ENCODE peak calls at places on chromosome 9, in six cellular contexts. W is A673, I is heart left ventricle, M is RWPE2, A is left lung, R is sigmoid colon. B is an unnamed sample.

GRCh38 chr9:135677641-135678168 is 14.6 kb downstream of the LCN9 start:
- DNase-seq in W (no peak), I (no peak), M (no peak), A (no peak), R (no peak), B (no peak)

GRCh38 chr9:88322906-88323566 is 65.2 kb upstream of the SPIN1 start:
- DNase-seq in W (no peak), I (no peak), M (no peak), A (no peak), R (peak), B (no peak)

GRCh38 chr9:15220658-15221310 is 86.2 kb downstream of the TTC39B start:
- DNase-seq in W (no peak), I (no peak), M (no peak), A (no peak), R (no peak), B (no peak)

GRCh38 chr9:113581865-113582697 is 118.6 kb downstream of the RGS3 start:
- DNase-seq in W (no peak), I (peak), M (no peak), A (peak), R (peak), B (peak)

GRCh38 chr9:26216702-26217101 is 538.5 kb upstream of the TUSC1 start:
- DNase-seq in W (no peak), I (no peak), M (no peak), A (no peak), R (no peak), B (no peak)

GRCh38 chr9:84874583-84874982 is 205.1 kb downstream of the NTRK2 start:
- DNase-seq in W (no peak), I (no peak), M (no peak), A (no peak), R (no peak), B (no peak)

GRCh38 chr9:82957526-82958379 is 105.2 kb downstream of the RASEF start:
- DNase-seq in W (no peak), I (no peak), M (no peak), A (no peak), R (no peak), B (no peak)

GRCh38 chr9:72905514-72906480 is 47.1 kb downstream of the ALDH1A1 start:
- DNase-seq in W (no peak), I (no peak), M (no peak), A (no peak), R (no peak), B (no peak)

GRCh38 chr9:124752967-124753366 is 18.1 kb downstream of the NR6A1 start:
- DNase-seq in W (no peak), I (no peak), M (no peak), A (no peak), R (no peak), B (no peak)

GRCh38 chr9:22425551-22425950 is 21.1 kb upstream of the DMRTA1 start:
- DNase-seq in W (no peak), I (no peak), M (no peak), A (no peak), R (no peak), B (no peak)

GRCh38 chr9:74494490-74494889 is 2.6 kb upstream of the RORB start:
- DNase-seq in W (no peak), I (no peak), M (no peak), A (no peak), R (no peak), B (no peak)

GRCh38 chr9:3506164-3506563 is 19.6 kb downstream of the RFX3 start:
- DNase-seq in W (no peak), I (no peak), M (no peak), A (no peak), R (no peak), B (no peak)

GRCh38 chr9:32378496-32378895 is 5.9 kb upstream of the ACO1 start:
- DNase-seq in W (peak), I (no peak), M (no peak), A (no peak), R (no peak), B (no peak)

GRCh38 chr9:19241728-19242127 is 11.2 kb downstream of the DENND4C start:
- DNase-seq in W (no peak), I (no peak), M (no peak), A (no peak), R (no peak), B (no peak)

GRCh38 chr9:99189186-99189585 is 32.6 kb downstream of the ALG2 start:
- DNase-seq in W (no peak), I (no peak), M (no peak), A (no peak), R (no peak), B (no peak)

GRCh38 chr9:1231998-1232919 is 182.1 kb downstream of the DMRT2 start:
- DNase-seq in W (no peak), I (peak), M (no peak), A (peak), R (peak), B (no peak)

GRCh38 chr9:131668439-131669233 is 71.2 kb downstream of the RAPGEF1 start:
- DNase-seq in W (peak), I (peak), M (no peak), A (no peak), R (no peak), B (no peak)

GRCh38 chr9:97987490-97987889 is 4.3 kb downstream of the ANP32B start:
- DNase-seq in W (no peak), I (no peak), M (no peak), A (no peak), R (no peak), B (no peak)

GRCh38 chr9:135479469-135480052 is at the start of gene PPP1R26:
- DNase-seq in W (no peak), I (peak), M (no peak), A (no peak), R (no peak), B (no peak)

GRCh38 chr9:107141967-107142366 is 141.1 kb upstream of the RAD23B start:
- DNase-seq in W (peak), I (no peak), M (no peak), A (no peak), R (no peak), B (no peak)

DNA sequence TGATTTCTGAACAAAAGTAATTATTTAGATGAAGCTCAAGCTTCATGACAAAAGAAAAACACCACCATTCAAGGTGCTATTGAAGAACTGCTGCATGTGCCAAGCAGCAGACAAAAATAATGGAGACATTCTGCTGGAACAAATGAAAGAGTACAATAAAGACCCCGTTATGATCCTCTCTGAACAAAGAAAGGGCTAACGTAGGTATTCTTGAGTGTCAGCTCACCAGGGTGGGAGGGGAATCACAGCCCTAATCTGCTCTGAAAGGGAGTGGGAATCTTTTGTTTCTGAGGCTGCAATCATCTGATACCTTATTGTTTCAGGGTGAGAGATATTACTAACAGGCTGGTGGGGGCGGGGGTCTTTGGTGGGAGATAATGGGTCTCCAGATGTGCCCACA is 15.4 kb downstream of the CEMIP2 start:
- DNase-seq in W (no peak), I (no peak), M (no peak), A (no peak), R (no peak), B (no peak)
- H3K27ac ChIP-seq in W (peak), I (no peak), M (no peak), A (no peak), R (no peak), B (no peak)

DNA sequence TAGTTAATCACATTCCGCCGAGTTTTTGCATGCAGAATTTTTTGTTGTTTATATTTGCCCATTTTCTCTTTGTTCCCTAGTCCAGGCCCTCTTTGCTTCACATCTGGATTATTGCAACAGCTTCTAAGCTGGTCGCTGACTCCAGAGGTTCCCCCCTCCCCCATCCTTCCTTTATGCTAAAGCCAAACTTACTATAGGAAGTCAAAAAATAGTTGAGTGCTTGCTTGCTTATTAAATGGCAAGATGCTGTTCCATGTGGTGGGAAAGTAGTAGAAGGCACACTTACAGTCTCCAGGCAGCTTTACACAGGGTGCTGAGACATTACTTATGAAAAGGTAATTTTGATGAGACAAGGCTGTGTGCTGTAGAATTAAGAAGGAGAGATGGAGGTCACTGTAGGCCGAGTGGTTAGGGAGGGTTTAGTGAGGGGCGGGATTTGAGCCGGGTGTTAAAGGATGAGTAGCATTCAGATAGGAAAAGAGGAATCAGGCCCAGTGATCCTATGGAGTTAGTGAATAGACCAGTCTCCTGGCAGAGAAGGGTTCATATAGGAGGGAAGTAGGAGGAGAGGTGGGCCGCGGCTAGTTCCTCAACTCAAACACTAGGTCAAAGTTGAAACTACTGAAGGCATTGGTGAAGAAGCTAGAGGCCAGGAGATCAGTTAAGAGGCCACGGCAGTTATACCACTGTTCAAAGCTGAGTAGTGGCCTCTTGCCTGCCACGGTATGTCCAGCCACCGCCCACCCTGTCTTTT is 1.4 kb downstream of the ZBTB34 start:
- DNase-seq in W (peak), I (no peak), M (no peak), A (no peak), R (no peak), B (no peak)
- H3K27ac ChIP-seq in W (peak), I (peak), M (peak), A (peak), R (no peak), B (peak)

GRCh38 chr9:136703231-136703870 is 9.0 kb upstream of the DIPK1B start:
- DNase-seq in W (no peak), I (no peak), M (no peak), A (no peak), R (no peak), B (no peak)

GRCh38 chr9:136701665-136702048 is 10.7 kb upstream of the DIPK1B start:
- DNase-seq in W (no peak), I (no peak), M (no peak), A (no peak), R (no peak), B (no peak)

GRCh38 chr9:136700309-136700708 is 12.1 kb upstream of the DIPK1B start:
- DNase-seq in W (no peak), I (no peak), M (no peak), A (no peak), R (no peak), B (no peak)

GRCh38 chr9:136698681-136699246 is 11.5 kb upstream of the AGPAT2 start:
- DNase-seq in W (no peak), I (no peak), M (no peak), A (no peak), R (no peak), B (no peak)

GRCh38 chr9:136700959-136701664 is 11.3 kb upstream of the DIPK1B start:
- DNase-seq in W (no peak), I (no peak), M (no peak), A (no peak), R (no peak), B (no peak)
- H3K27ac ChIP-seq in W (no peak), I (no peak), M (no peak), A (no peak), R (no peak), B (no peak)

GRCh38 chr9:115069771-115070170 is 48.2 kb downstream of the TNC start:
- DNase-seq in W (no peak), I (no peak), M (no peak), A (no peak), R (no peak), B (no peak)

GRCh38 chr9:115073456-115073855 is 44.5 kb downstream of the TNC start:
- DNase-seq in W (no peak), I (no peak), M (no peak), A (no peak), R (no peak), B (no peak)

GRCh38 chr9:115069302-115069701 is 48.7 kb downstream of the TNC start:
- DNase-seq in W (no peak), I (no peak), M (no peak), A (no peak), R (no peak), B (no peak)

DNA sequence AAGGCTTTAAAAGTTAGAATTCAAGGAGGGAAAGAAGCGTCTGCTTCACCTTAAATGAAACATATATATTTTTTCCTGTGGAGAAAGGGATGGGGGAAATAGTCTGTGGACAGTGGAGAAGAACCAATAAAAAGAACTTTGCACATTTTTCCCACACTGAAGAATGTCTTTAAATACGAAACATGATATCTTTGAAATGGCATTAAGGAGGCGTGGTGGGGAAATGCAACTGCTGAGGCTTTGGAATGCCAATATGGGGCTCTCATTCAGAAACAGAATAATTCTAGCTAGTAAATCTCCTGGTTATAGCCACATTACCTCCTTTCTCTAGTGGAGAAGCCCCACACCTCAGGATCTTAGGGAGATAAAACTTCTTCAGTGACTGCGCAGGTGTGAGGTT is 46.8 kb downstream of the TNC start:
- DNase-seq in W (peak), I (no peak), M (no peak), A (no peak), R (no peak), B (no peak)
- H3K27ac ChIP-seq in W (peak), I (no peak), M (no peak), A (no peak), R (peak), B (no peak)

GRCh38 chr9:129221979-129222635 is 44.0 kb upstream of the IER5L start:
- DNase-seq in W (no peak), I (no peak), M (no peak), A (no peak), R (no peak), B (no peak)
- H3K27ac ChIP-seq in W (no peak), I (no peak), M (no peak), A (no peak), R (no peak), B (no peak)

GRCh38 chr9:122930541-122930932 is 775 bp downstream of the ZBTB26 start:
- DNase-seq in W (no peak), I (no peak), M (no peak), A (no peak), R (no peak), B (no peak)
- H3K27ac ChIP-seq in W (peak), I (peak), M (peak), A (peak), R (peak), B (peak)

B was measured in caudate nucleus.